ENCODE peak calls at places on chromosomes 6 and 20, in nine cellular contexts. W is Panc1; E is CD8-positive, alpha-beta T cell; O is gastroesophageal sphincter; N is activated T-cell treated with anti-CD3 and anti-CD28 coated beads, Interleukin-2, amount 50 U/mL, for 72 hours; D is mucosa of descending colon; T is SK-N-SH treated with all-trans-retinoic acid at 6 μM for 48 hours; Q is activated B cell treated with CpG ODN at 0.5 μM for 24 hours; S is activated CD8-positive, alpha-beta T cell treated with anti-CD3 and anti-CD28 coated beads for 36 hours. V is an unnamed sample.

GRCh38 chr6:84414531-84414930 is 187.1 kb upstream of the CEP162 start:
- ATAC-seq in W (no peak), E (no peak), O (no peak), N (no peak), D (no peak), T (no peak), Q (no peak), S (no peak), V (no peak)

GRCh38 chr20:54340667-54341081 is 132.8 kb downstream of the PFDN4 start:
- ATAC-seq in W (no peak), E (no peak), O (no peak), N (no peak), D (no peak), T (peak), Q (no peak), S (no peak), V (no peak)

GRCh38 chr20:43857127-43857526 is 57.5 kb upstream of the TOX2 start:
- ATAC-seq in W (no peak), E (no peak), O (no peak), N (no peak), D (no peak), T (no peak), Q (no peak), S (no peak), V (no peak)

GRCh38 chr6:33815854-33816253 is 12.1 kb upstream of the MLN start:
- ATAC-seq in W (peak), E (no peak), O (no peak), N (no peak), D (peak), T (peak), Q (no peak), S (peak), V (no peak)

GRCh38 chr6:93017213-93017612 is 402.1 kb downstream of the EPHA7 start:
- ATAC-seq in W (no peak), E (no peak), O (no peak), N (no peak), D (no peak), T (no peak), Q (no peak), S (no peak), V (no peak)

GRCh38 chr6:110612298-110612697 is 135.9 kb upstream of the SLC22A16 start:
- ATAC-seq in W (no peak), E (no peak), O (no peak), N (no peak), D (no peak), T (no peak), Q (no peak), S (no peak), V (no peak)

GRCh38 chr20:25644814-25645213 is 21.0 kb upstream of the NANP start:
- ATAC-seq in W (no peak), E (no peak), O (no peak), N (no peak), D (no peak), T (no peak), Q (no peak), S (no peak), V (no peak)

GRCh38 chr6:82906951-82907350 is 158.7 kb downstream of the UBE3D start:
- ATAC-seq in W (peak), E (no peak), O (no peak), N (no peak), D (peak), T (peak), Q (no peak), S (no peak), V (peak)

GRCh38 chr6:157469378-157469777 is 88.4 kb downstream of the ZDHHC14 start:
- ATAC-seq in W (no peak), E (no peak), O (no peak), N (no peak), D (no peak), T (no peak), Q (no peak), S (no peak), V (peak)

GRCh38 chr20:5148581-5148980 is 21.8 kb downstream of the CDS2 start:
- ATAC-seq in W (no peak), E (no peak), O (no peak), N (no peak), D (no peak), T (no peak), Q (no peak), S (no peak), V (no peak)

GRCh38 chr20:11375368-11375767 is 542.3 kb upstream of the BTBD3 start:
- ATAC-seq in W (no peak), E (no peak), O (no peak), N (no peak), D (no peak), T (no peak), Q (no peak), S (no peak), V (peak)

GRCh38 chr6:29919506-29919905 is 22.8 kb upstream of the HLA-A start:
- ATAC-seq in W (no peak), E (no peak), O (no peak), N (no peak), D (no peak), T (no peak), Q (no peak), S (no peak), V (no peak)

GRCh38 chr6:167130008-167130677 is 7.2 kb downstream of the CCR6 start:
- ATAC-seq in W (no peak), E (peak), O (no peak), N (peak), D (peak), T (no peak), Q (peak), S (peak), V (no peak)